ENCODE peak calls at places on chromosomes 13 and 19, in ten cellular contexts. M is cardiac muscle cell, R is Peyer's patch, B is breast epithelium, W is RWPE2, Y is fibroblast of lung, A is AG04450, H is brain microvascular endothelial cell, J is transverse colon, N is thoracic aorta. L is an unnamed sample.
A peak's percentile ranks its signal among the peaks of the same experiment; 100 is the strongest.

GRCh38 chr19:5131866-5132561 is 163.1 kb downstream of the KDM4B start:
- DNase-seq in M (no peak), R (peak; percentile 64), B (peak; percentile 46), W (no peak), Y (no peak), A (no peak), H (no peak), J (no peak), N (no peak), L (no peak)

GRCh38 chr19:10782795-10783194 is 53.2 kb downstream of the TMED1 start:
- DNase-seq in M (no peak), R (no peak), B (no peak), W (no peak), Y (no peak), A (no peak), H (no peak), J (no peak), N (no peak), L (no peak)

GRCh38 chr13:106496072-106496997 is 39.1 kb downstream of the EFNB2 start:
- DNase-seq in M (peak; percentile 38), R (no peak), B (no peak), W (no peak), Y (no peak), A (no peak), H (no peak), J (no peak), N (no peak), L (no peak)

GRCh38 chr19:3234800-3235199 is 10.3 kb downstream of the CELF5 start:
- DNase-seq in M (no peak), R (no peak), B (no peak), W (no peak), Y (no peak), A (no peak), H (no peak), J (no peak), N (no peak), L (no peak)

GRCh38 chr19:6779204-6779603 is 6.7 kb downstream of the VAV1 start:
- DNase-seq in M (no peak), R (no peak), B (no peak), W (no peak), Y (no peak), A (no peak), H (no peak), J (no peak), N (no peak), L (no peak)

GRCh38 chr13:110149036-110149435 is 157.9 kb downstream of the COL4A1 start:
- DNase-seq in M (no peak), R (no peak), B (no peak), W (no peak), Y (no peak), A (no peak), H (no peak), J (no peak), N (no peak), L (no peak)

GRCh38 chr19:58352760-58353671 is at the start of gene A1BG:
- DNase-seq in M (no peak), R (no peak), B (no peak), W (no peak), Y (no peak), A (no peak), H (no peak), J (no peak), N (no peak), L (no peak)

GRCh38 chr13:28031220-28031903 is 42.9 kb upstream of the URAD start:
- DNase-seq in M (no peak), R (peak; percentile 64), B (peak; percentile 17), W (no peak), Y (no peak), A (no peak), H (no peak), J (peak; percentile 20), N (no peak), L (no peak)

DNA sequence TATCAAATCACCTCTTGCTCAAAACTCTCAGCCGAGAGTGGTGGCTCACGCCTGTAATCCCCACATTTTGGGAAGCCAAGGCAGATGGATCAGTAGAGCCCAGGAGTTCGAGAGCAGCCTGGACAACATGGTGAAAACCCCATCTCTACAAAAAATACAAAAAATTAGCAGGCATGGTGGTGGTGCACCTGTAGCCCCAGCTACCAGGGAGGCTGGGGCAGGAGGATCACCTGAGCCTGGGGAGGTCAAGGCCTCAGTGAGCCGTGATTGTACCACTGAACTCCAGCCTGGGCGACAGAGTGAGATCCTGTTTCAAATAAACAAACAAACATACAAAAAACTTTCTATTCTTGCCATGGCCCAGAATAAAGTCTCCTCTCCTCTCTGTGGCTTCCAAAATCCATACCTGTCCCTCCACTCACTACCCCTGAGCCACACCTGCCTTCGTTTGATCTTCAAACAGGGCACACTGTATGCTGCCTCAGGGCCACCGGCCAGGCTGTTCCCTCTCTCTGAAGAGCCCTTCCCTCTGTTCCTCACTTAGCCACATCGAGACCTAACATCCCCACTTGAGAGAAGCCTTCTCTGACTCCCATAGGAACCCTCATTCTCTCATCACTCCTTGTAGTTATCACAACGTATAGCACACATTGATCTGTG is 6.3 kb downstream of the LGI4 start:
- DNase-seq in M (no peak), R (no peak), B (no peak), W (no peak), Y (no peak), A (no peak), H (no peak), J (no peak), N (no peak), L (no peak)
- H3K27ac ChIP-seq in M (no peak overlapping the region), R (peak overlapping the region; percentile 97), B (no peak overlapping the region), W (no peak overlapping the region), Y (no peak overlapping the region), A (no peak overlapping the region), H (no peak overlapping the region), J (peak overlapping the region; percentile 90), N (no peak overlapping the region), L (no peak overlapping the region)

GRCh38 chr19:18800636-18801035 is 9.5 kb upstream of the COMP start:
- DNase-seq in M (no peak), R (no peak), B (no peak), W (no peak), Y (no peak), A (no peak), H (no peak), J (no peak), N (no peak), L (no peak)

GRCh38 chr19:18799389-18799970 is 8.4 kb upstream of the COMP start:
- DNase-seq in M (no peak), R (no peak), B (no peak), W (no peak), Y (no peak), A (no peak), H (no peak), J (no peak), N (no peak), L (no peak)

GRCh38 chr19:18796239-18796638 is 5.1 kb upstream of the COMP start:
- DNase-seq in M (no peak), R (no peak), B (no peak), W (no peak), Y (no peak), A (no peak), H (no peak), J (no peak), N (no peak), L (no peak)

GRCh38 chr19:18800079-18800478 is 9.0 kb upstream of the COMP start:
- DNase-seq in M (no peak), R (no peak), B (no peak), W (no peak), Y (no peak), A (no peak), H (no peak), J (no peak), N (no peak), L (no peak)

DNA sequence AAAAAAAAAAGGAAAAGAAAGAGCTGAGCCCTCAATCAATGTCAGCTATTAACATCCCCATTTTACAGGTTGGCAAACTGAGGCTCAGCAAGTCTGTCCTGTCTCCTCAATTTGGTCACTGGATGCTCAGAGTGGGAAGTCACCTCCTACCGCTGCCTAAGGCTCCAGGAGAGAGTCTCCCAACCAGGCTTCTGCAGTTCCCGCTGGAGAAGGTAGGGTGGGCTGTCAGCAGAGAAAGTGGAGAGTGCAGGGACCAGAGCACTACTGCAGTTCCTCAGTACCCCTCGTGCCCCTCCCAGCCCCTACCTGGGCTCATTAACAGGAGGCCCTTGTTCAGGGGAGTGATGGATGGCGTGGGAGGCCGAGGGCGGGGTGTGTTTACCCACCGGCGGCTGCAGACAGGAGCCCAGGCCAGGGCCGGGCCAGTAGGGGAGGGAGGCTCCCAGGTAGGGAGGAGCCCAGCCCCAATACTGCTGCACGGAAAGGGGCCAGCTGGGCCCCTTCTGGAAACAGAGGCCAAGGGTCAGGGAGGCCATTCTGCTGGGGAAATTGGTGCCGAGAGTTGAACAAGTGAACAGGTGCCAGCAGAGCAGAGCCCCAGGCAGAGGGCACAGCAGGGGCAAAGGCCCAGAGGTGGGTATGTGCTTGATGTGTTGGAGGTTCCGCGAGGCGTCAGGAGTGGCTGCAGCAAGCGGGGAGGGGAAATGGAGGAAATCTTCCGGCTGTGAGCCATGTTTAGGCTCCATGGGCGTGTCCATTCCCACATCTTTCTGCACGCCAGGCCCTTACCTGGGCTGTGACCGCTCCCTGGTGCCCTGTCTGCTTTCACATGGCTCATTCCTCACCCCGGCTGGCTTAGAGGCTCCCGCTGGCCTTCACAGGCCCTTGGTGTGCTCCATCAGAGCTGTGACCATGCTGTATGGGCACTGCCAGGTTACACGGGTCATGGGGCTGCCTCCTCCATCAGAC is 7.6 kb upstream of the COMP start:
- DNase-seq in M (no peak), R (no peak), B (no peak), W (no peak), Y (no peak), A (no peak), H (no peak), J (peak; percentile 42), N (no peak), L (no peak)
- TF ChIP-seq CTCF in M (no peak), R (peak; percentile 5), B (no peak), W (no peak), Y (peak; percentile 13), A (no peak), H (peak; percentile 39), J (no peak), N (no peak), L (no peak)

DNA sequence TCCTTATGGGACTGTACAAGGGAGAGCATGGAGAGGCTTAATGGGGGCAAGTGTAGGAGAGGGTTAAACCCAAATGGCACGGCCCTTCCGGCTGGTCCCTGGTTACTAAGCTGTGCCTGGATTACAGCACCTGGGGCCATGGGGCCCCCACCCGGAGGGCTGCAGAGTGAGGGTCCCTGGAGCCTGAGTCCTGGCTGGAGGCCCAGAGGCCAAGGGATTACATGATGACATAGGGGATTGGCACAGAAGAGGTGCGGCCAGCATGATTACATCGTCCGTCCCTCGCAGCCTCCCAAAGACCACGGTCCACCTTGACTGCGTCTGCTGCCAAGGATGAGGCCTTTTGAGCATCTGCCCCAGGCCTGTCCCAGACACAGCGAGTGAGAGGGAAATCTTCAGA is 149.4 kb downstream of the URI1 start:
- DNase-seq in M (no peak), R (no peak), B (no peak), W (peak; percentile 19), Y (no peak), A (no peak), H (no peak), J (no peak), N (no peak), L (no peak)
- H3K27me3 ChIP-seq in M (no peaks in the 10 kb centered on the region), R (no peaks in the 10 kb centered on the region), B (no peaks in the 10 kb centered on the region), W (no peaks in the 10 kb centered on the region), Y (no peaks in the 10 kb centered on the region), A (no peaks in the 10 kb centered on the region), H (no peaks in the 10 kb centered on the region), J (no peaks in the 10 kb centered on the region), N (no peaks in the 10 kb centered on the region), L (no peaks in the 10 kb centered on the region)

DNA sequence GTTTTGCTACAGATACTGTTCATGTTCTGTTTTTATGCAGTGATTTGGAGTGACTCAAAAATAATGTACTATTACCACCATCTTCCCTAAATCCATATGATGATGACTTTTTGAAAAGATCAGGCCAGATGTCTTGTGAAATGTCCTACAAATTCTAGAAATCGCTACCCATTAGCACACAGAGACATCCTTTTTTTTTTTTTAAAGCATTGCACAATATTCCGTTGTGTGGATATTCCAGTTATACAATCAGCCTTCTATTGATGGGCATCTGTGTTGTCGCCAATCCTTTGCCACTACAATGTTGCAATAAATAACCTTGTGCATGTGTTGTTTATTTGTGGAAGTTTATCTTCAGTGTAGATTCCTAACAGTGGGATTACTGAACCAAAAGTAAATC is 24.5 kb downstream of the ZDHHC20 start:
- DNase-seq in M (no peak), R (no peak), B (no peak), W (no peak), Y (no peak), A (no peak), H (no peak), J (no peak), N (no peak), L (no peak)
- H3K27ac ChIP-seq in M (no peak overlapping the region), R (no peak overlapping the region), B (no peak overlapping the region), W (no peak overlapping the region), Y (no peak overlapping the region), A (no peak overlapping the region), H (no peak overlapping the region), J (peak overlapping the region; percentile 23), N (no peak overlapping the region), L (no peak overlapping the region)